ENCODE peak calls at places on chromosomes 6 and 20, in eight cellular contexts. N is NCI-H187; X is left ventricle myocardium superior; C is progenitor cell of endocrine pancreas; V is uterus; S is SW480; Z is stimulated activated naive CD8-positive, alpha-beta T cell treated with anti-CD3 and anti-CD28 coated beads, Interleukin-15, Interleukin-2, amounts not matched to agents 100 U/mL and 50 U/mL, for 24 hours; Y is stimulated activated CD4-positive, alpha-beta T cell treated with anti-CD3 and anti-CD28 coated beads, Interleukin-2, amount 100 ng/mL, for 24 hours. A is an unnamed sample.

GRCh38 chr6:76264466-76264865 is 192.0 kb upstream of the IMPG1 start:
- DNase-seq in N (no peak), X (no peak), C (no peak), V (no peak), S (no peak), Z (no peak), Y (no peak), A (no peak)

GRCh38 chr6:155273438-155273837 is 9.6 kb downstream of the CLDN20 start:
- DNase-seq in N (no peak), X (no peak), C (no peak), V (no peak), S (no peak), Z (no peak), Y (no peak), A (peak)

GRCh38 chr6:34601706-34602105 is 45.6 kb upstream of the SPDEF start:
- DNase-seq in N (no peak), X (peak), C (no peak), V (no peak), S (no peak), Z (no peak), Y (no peak), A (no peak)

GRCh38 chr6:100719883-100720682 is 161.0 kb downstream of the ASCC3 start:
- DNase-seq in N (no peak), X (no peak), C (no peak), V (no peak), S (peak), Z (no peak), Y (no peak), A (no peak)

GRCh38 chr6:121652726-121653623 is 217.5 kb downstream of the GJA1 start:
- DNase-seq in N (no peak), X (no peak), C (no peak), V (no peak), S (no peak), Z (no peak), Y (no peak), A (no peak)

GRCh38 chr20:53578492-53579222 is 15.0 kb downstream of the ZNF217 start:
- DNase-seq in N (peak), X (no peak), C (peak), V (peak), S (peak), Z (peak), Y (peak), A (peak)

GRCh38 chr20:40416274-40416673 is 272.8 kb downstream of the MAFB start:
- DNase-seq in N (no peak), X (no peak), C (no peak), V (no peak), S (no peak), Z (no peak), Y (no peak), A (no peak)

GRCh38 chr20:56925696-56926101 is 296.6 kb downstream of the TFAP2C start:
- DNase-seq in N (peak), X (no peak), C (no peak), V (no peak), S (no peak), Z (no peak), Y (no peak), A (peak)

GRCh38 chr6:29739136-29739881 is 16.1 kb downstream of the HLA-F start:
- DNase-seq in N (no peak), X (no peak), C (no peak), V (no peak), S (no peak), Z (no peak), Y (peak), A (no peak)

GRCh38 chr6:3068329-3069223 is at the start of gene RIPK1:
- DNase-seq in N (peak), X (peak), C (peak), V (peak), S (peak), Z (peak), Y (peak), A (peak)

GRCh38 chr6:134115715-134116074 is 63.3 kb upstream of the SLC2A12 start:
- DNase-seq in N (no peak), X (peak), C (no peak), V (no peak), S (no peak), Z (no peak), Y (no peak), A (no peak)

GRCh38 chr6:2531426-2532208 is 219.1 kb downstream of the MYLK4 start:
- DNase-seq in N (no peak), X (no peak), C (no peak), V (no peak), S (no peak), Z (no peak), Y (no peak), A (no peak)

GRCh38 chr20:63775096-63775978 is 35.8 kb downstream of the SLC2A4RG start:
- DNase-seq in N (no peak), X (peak), C (peak), V (peak), S (no peak), Z (peak), Y (peak), A (peak)

GRCh38 chr6:131868836-131869235 is 61.0 kb downstream of the ENPP1 start:
- DNase-seq in N (no peak), X (no peak), C (no peak), V (no peak), S (no peak), Z (no peak), Y (no peak), A (no peak)

GRCh38 chr6:18388942-18389341 is 1.8 kb downstream of the RNF144B start:
- DNase-seq in N (no peak), X (no peak), C (no peak), V (no peak), S (no peak), Z (no peak), Y (no peak), A (no peak)

GRCh38 chr6:30555428-30556005 is 772 bp downstream of the GNL1 start:
- DNase-seq in N (no peak), X (peak), C (peak), V (peak), S (no peak), Z (no peak), Y (no peak), A (peak)

GRCh38 chr6:28225056-28225834 is at the start of gene ZSCAN9:
- DNase-seq in N (peak), X (peak), C (peak), V (peak), S (peak), Z (peak), Y (peak), A (peak)

GRCh38 chr20:51021067-51022025 is 1.6 kb downstream of the KCNG1 start:
- DNase-seq in N (no peak), X (no peak), C (no peak), V (no peak), S (no peak), Z (no peak), Y (no peak), A (no peak)

GRCh38 chr6:144158133-144158532 is 7.8 kb downstream of the STX11 start:
- DNase-seq in N (no peak), X (peak), C (no peak), V (peak), S (peak), Z (no peak), Y (no peak), A (no peak)

A was measured in endothelial cell.